ENCODE peak calls at places on chromosomes 7 and 10, in six cellular contexts. S is stimulated activated CD4-positive, alpha-beta T cell treated with anti-CD3 and anti-CD28 coated beads, Interleukin-1b, Interleukin-23, amount 100 ng/mL, for 4 hours; F is cardiac fibroblast; E is NCI-H774; U is NCI-H1092 treated with DMSO at 0.1 percent for 48 hours; K is activated T-cell treated with anti-CD3 and anti-CD28 coated beads for 48 hours. A is an unnamed sample.

GRCh38 chr10:70378122-70378521 is 4.3 kb downstream of the LRRC20 start:
- DNase-seq in S (no peak), F (peak; percentile 64), E (no peak), U (no peak), K (no peak), A (peak; percentile 85)

GRCh38 chr7:137282043-137282442 is 61.5 kb downstream of the PTN start:
- DNase-seq in S (no peak), F (no peak), E (no peak), U (no peak), K (no peak), A (no peak)

GRCh38 chr7:30304177-30304884 is 19.9 kb downstream of the ZNRF2 start:
- DNase-seq in S (no peak), F (no peak), E (no peak), U (no peak), K (no peak), A (no peak)

GRCh38 chr10:103845983-103846382 is 9.4 kb downstream of the SH3PXD2A start:
- DNase-seq in S (no peak), F (no peak), E (no peak), U (no peak), K (no peak), A (no peak)

GRCh38 chr10:35765039-35765662 is 123.1 kb upstream of the FZD8 start:
- DNase-seq in S (no peak), F (no peak), E (peak; percentile 1), U (no peak), K (no peak), A (no peak)

GRCh38 chr10:44378626-44379025 is 6.3 kb downstream of the CXCL12 start:
- DNase-seq in S (no peak), F (no peak), E (no peak), U (no peak), K (no peak), A (no peak)

GRCh38 chr7:156920076-156920475 is 27.1 kb upstream of the LMBR1 start:
- DNase-seq in S (no peak), F (no peak), E (no peak), U (no peak), K (no peak), A (no peak)

GRCh38 chr10:13788701-13789447 is 202.1 kb downstream of the PRPF18 start:
- DNase-seq in S (no peak), F (peak; percentile 62), E (no peak), U (no peak), K (no peak), A (peak; percentile 47)

GRCh38 chr7:65264258-65264657 is 109.4 kb upstream of the ZNF92 start:
- DNase-seq in S (no peak), F (no peak), E (no peak), U (no peak), K (no peak), A (no peak)

A was measured in gastrocnemius medialis.